ENCODE peak calls at places on chromosome 13, in four cellular contexts. C, E, X and W are unnamed samples.
A peak's percentile ranks its signal among the peaks of the same experiment; 100 is the strongest.

GRCh38 chr13:28451482-28452217 is 43.3 kb downstream of the FLT1 start:
- DNase-seq in E (no peak), X (peak; percentile 20), C (no peak), W (no peak)

GRCh38 chr13:74092711-74093110 is 41.5 kb downstream of the KLF12 start:
- DNase-seq in E (no peak), C (no peak), X (no peak), W (no peak)

GRCh38 chr13:59609421-59609820 is 554.3 kb downstream of the DIAPH3 start:
- DNase-seq in E (no peak), C (no peak), X (no peak), W (no peak)

GRCh38 chr13:112982281-112983041 is 13.4 kb downstream of the MCF2L start:
- DNase-seq in C (no peak), E (no peak), X (no peak), W (no peak)

GRCh38 chr13:113152894-113153809 is 5.3 kb upstream of the PROZ start:
- DNase-seq in X (no peak), C (peak; percentile 53), E (peak; percentile 35), W (peak; percentile 41)

GRCh38 chr13:25281937-25282332 is 5.4 kb downstream of the MTMR6 start:
- DNase-seq in E (no peak), X (no peak), C (no peak), W (no peak)

GRCh38 chr13:25286308-25286968 is 850 bp downstream of the MTMR6 start:
- DNase-seq in X (peak; percentile 54), E (peak; percentile 22), C (no peak), W (peak; percentile 52)

GRCh38 chr13:53783466-53783865 is 754.9 kb downstream of the OLFM4 start:
- DNase-seq in C (no peak), E (no peak), X (no peak), W (no peak)

GRCh38 chr13:48144413-48145035 is 49.6 kb upstream of the MED4 start:
- DNase-seq in X (peak; percentile 37), C (no peak), E (no peak), W (peak; percentile 92)

GRCh38 chr13:75173457-75174356 is 308.3 kb downstream of the TBC1D4 start:
- DNase-seq in C (no peak), E (no peak), X (no peak), W (no peak)

GRCh38 chr13:25324100-25324499 is 22.7 kb downstream of the NUP58 start:
- DNase-seq in E (no peak), C (no peak), X (no peak), W (no peak)

GRCh38 chr13:35512271-35512920 is 35.9 kb upstream of the MAB21L1 start:
- DNase-seq in X (peak; percentile 93), E (no peak), C (peak; percentile 54), W (peak; percentile 96)

GRCh38 chr13:42354246-42355117 is 82.5 kb downstream of the AKAP11 start:
- DNase-seq in E (peak; percentile 60), X (peak; percentile 25), C (no peak), W (peak; percentile 88)

GRCh38 chr13:113122571-113123225 is at the start of gene F10:
- DNase-seq in E (no peak), X (peak; percentile 70), C (peak; percentile 70), W (peak; percentile 78)

GRCh38 chr13:104625196-104625595 is 1559.0 kb upstream of the SLC10A2 start:
- DNase-seq in X (no peak), E (no peak), C (no peak), W (no peak)

GRCh38 chr13:93535256-93535655 is 308.6 kb downstream of the GPC6 start:
- DNase-seq in E (no peak), C (no peak), X (peak; percentile 66), W (peak; percentile 25)

GRCh38 chr13:67353891-67354459 is 123.8 kb upstream of the PCDH9 start:
- DNase-seq in C (no peak), X (peak; percentile 0), E (no peak), W (peak; percentile 69)

GRCh38 chr13:113425931-113426590 is 27.2 kb downstream of the ADPRHL1 start:
- DNase-seq in E (no peak), C (no peak), X (no peak), W (peak; percentile 66)

GRCh38 chr13:27830010-27830409 is 37.7 kb downstream of the GSX1 start:
- DNase-seq in X (peak; percentile 24), E (peak; percentile 64), C (peak; percentile 27), W (peak; percentile 27)

GRCh38 chr13:91381371-91381770 is 17.1 kb upstream of the GPC5 start:
- DNase-seq in E (no peak), C (no peak), X (peak; percentile 5), W (peak; percentile 32)

GRCh38 chr13:21079761-21080730 is 18.7 kb upstream of the LATS2 start:
- DNase-seq in C (no peak), E (no peak), X (peak; percentile 95), W (peak; percentile 92)

GRCh38 chr13:99040536-99041141 is 62.8 kb upstream of the DOCK9 start:
- DNase-seq in C (no peak), E (no peak), X (no peak), W (no peak)

GRCh38 chr13:113064534-113065405 is 40.8 kb upstream of the F7 start:
- DNase-seq in E (no peak), C (no peak), X (peak; percentile 33), W (peak; percentile 95)

GRCh38 chr13:23856008-23856750 is 33.0 kb downstream of the MIPEP start:
- DNase-seq in X (no peak), E (no peak), C (no peak), W (no peak)

GRCh38 chr13:84362777-84363176 is 480.5 kb upstream of the SLITRK1 start:
- DNase-seq in C (no peak), E (no peak), X (peak; percentile 28), W (peak; percentile 2)

GRCh38 chr13:31038834-31039552 is 106.5 kb downstream of the TEX26 start:
- DNase-seq in X (peak; percentile 57), C (no peak), E (peak; percentile 53), W (no peak)

GRCh38 chr13:81223784-81224501 is 883.0 kb upstream of the SPRY2 start:
- DNase-seq in E (no peak), C (no peak), X (no peak), W (no peak)

GRCh38 chr13:51148952-51149573 is 38.0 kb upstream of the C13orf42 start:
- DNase-seq in E (no peak), X (peak; percentile 60), C (peak; percentile 38), W (peak; percentile 77)

GRCh38 chr13:41075034-41075433 is 13.7 kb downstream of the WBP4 start:
- DNase-seq in E (no peak), C (no peak), X (peak; percentile 39), W (peak; percentile 63)

GRCh38 chr13:105952233-105952767 is 583.2 kb downstream of the EFNB2 start:
- DNase-seq in X (no peak), E (no peak), C (no peak), W (no peak)

GRCh38 chr13:112854321-112854720 is 114.7 kb upstream of the MCF2L start:
- DNase-seq in E (no peak), C (no peak), X (no peak), W (no peak)

GRCh38 chr13:32901994-32902780 is 114.0 kb upstream of the KL start:
- DNase-seq in C (no peak), X (peak; percentile 62), E (no peak), W (peak; percentile 59)

GRCh38 chr13:32903720-32904119 is 112.5 kb upstream of the KL start:
- DNase-seq in E (no peak), C (no peak), X (no peak), W (no peak)

GRCh38 chr13:32905063-32905863 is 111.0 kb upstream of the KL start:
- DNase-seq in C (no peak), E (peak; percentile 48), X (peak; percentile 66), W (peak; percentile 33)

GRCh38 chr13:32904271-32904670 is 112.0 kb upstream of the KL start:
- DNase-seq in E (no peak), C (no peak), X (no peak), W (no peak)

GRCh38 chr13:32902898-32903297 is 113.3 kb upstream of the KL start:
- DNase-seq in X (peak; percentile 67), E (no peak), C (peak; percentile 67), W (peak; percentile 59)
- H3K4me3 ChIP-seq in X (no peak overlapping the region), E (no peak overlapping the region), C (no peak overlapping the region), W (no peak overlapping the region)

GRCh38 chr13:110305544-110305943 is 1.4 kb downstream of the COL4A1 start:
- DNase-seq in C (no peak), E (no peak), X (no peak), W (peak; percentile 31)

GRCh38 chr13:110303644-110304043 is 3.3 kb downstream of the COL4A1 start:
- DNase-seq in X (no peak), C (no peak), E (no peak), W (no peak)

GRCh38 chr13:110305001-110305400 is 2.0 kb downstream of the COL4A1 start:
- DNase-seq in C (no peak), E (no peak), X (no peak), W (peak; percentile 42)

GRCh38 chr13:110302986-110303385 is 4.0 kb downstream of the COL4A1 start:
- DNase-seq in X (no peak), E (no peak), C (no peak), W (no peak)

DNA sequence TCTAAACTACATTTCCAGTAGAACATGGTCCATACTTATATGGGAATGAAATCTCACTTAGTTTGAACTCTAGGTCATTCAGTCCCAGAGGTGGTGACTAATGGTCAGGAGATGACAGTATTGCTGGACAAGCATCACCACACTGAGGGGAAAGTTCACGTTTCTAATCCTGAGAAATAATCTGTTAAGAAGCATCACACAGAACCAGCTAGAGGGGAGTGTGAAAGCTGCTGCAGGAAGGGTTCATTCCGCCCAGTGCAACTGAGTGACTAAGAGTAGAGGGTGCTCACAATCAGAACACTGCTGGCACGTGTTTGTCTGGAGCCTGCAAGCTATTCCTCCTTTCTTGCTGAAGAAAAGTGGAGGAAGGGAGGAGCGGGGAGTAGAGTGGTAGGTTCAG is 2.7 kb downstream of the COL4A1 start:
- DNase-seq in E (no peak), X (peak; percentile 28), C (peak; percentile 40), W (peak; percentile 78)
- H3K4me3 ChIP-seq in E (no peak overlapping the region), X (no peak overlapping the region), C (peak overlapping the region; percentile 78), W (peak overlapping the region; percentile 75)

DNA sequence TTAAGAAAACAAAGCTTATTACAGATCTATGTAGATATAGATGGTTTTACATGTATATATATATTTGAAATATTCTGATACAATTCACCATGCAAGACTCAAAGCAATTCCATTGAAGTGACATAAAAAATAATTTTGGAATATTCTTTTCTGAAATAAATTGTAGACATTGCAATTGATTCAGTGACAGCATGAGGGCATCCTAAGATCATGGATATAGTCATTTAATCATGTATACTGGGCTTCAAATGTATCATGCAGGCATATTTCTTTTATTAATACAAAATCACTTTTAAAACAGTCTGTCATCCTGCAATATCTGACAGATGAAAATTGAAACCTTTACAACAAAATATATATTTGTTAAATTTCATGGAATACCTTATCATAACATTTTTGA is 286.7 kb upstream of the SLITRK6 start:
- DNase-seq in X (no peak), C (no peak), E (no peak), W (no peak)
- H3K4me3 ChIP-seq in X (no peak overlapping the region), C (no peak overlapping the region), E (no peak overlapping the region), W (no peak overlapping the region)

DNA sequence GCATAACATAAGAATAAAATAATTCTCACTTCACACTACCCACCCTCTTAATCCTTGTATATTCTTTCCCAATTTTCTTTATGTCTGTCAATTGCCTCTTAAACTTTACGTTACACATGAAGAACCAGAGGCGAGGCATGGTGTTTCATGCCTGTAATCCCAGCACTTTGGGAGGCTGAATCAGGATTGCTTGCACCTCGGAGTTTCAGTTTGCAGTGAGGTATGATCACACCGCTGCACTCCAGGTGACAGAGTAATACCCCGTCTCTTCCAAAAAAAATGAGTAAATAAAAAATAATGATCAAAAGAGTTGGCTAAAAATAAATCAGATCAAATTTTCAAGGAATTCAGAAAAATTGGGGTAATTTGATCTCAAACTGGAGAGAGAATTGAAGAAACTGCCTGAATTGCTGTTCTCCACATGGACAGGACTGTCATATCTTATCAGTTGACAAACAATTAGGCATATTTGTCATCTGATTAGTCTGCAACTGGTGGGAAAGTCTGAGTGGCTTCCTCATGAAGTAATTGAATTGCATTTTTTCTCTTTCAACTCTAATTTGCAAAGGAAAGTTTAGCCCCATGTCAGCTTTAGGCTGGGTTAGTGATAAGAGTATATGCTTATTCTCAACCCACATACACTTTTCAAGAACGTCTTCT is 302.9 kb downstream of the ITGBL1 start:
- DNase-seq in E (no peak), C (no peak), X (no peak), W (no peak)
- H3K4me3 ChIP-seq in E (no peak overlapping the region), C (no peak overlapping the region), X (no peak overlapping the region), W (no peak overlapping the region)